ENCODE peak calls at places on chromosomes 2 and 18, in seven cellular contexts. W, N, V, I, M, B and P are unnamed samples. For H3K9me3 and H3K27me3, the result is how much of the 10 kb centered on the place peaks cover.

GRCh38 chr2:145412155-145412554 is 892.2 kb upstream of the ZEB2 start:
- DNase-seq in B (no peak), N (no peak), I (no peak), V (no peak), M (no peak), W (no peak), P (no peak)

GRCh38 chr2:118502106-118502505 is 345.3 kb downstream of the EN1 start:
- DNase-seq in B (no peak), I (no peak), W (no peak), V (no peak), N (no peak), M (no peak), P (no peak)

GRCh38 chr2:14756981-14757657 is 124.6 kb downstream of the LRATD1 start:
- DNase-seq in I (no peak), V (peak), M (peak), B (no peak), N (no peak), W (no peak), P (peak)

GRCh38 chr2:206084468-206084869 is 1.5 kb downstream of the INO80D start:
- DNase-seq in N (peak), M (peak), B (peak), W (peak), I (peak), V (peak), P (peak)

GRCh38 chr18:58670561-58671121 is 624 bp upstream of the MALT1 start:
- DNase-seq in M (peak), W (no peak), I (no peak), B (peak), N (no peak), V (no peak), P (no peak)

GRCh38 chr2:70978388-70979357 is at the start of gene ANKRD53:
- DNase-seq in B (peak), W (no peak), I (peak), N (no peak), V (peak), M (no peak), P (no peak)

GRCh38 chr2:66839551-66840320 is 404.8 kb downstream of the MEIS1 start:
- DNase-seq in N (no peak), I (no peak), W (no peak), B (no peak), V (no peak), M (peak), P (peak)

GRCh38 chr2:201126308-201127127 is 10.6 kb downstream of the CFLAR start:
- DNase-seq in N (no peak), I (no peak), M (peak), W (no peak), B (no peak), V (no peak), P (no peak)

GRCh38 chr2:224957540-224958465 is 84.5 kb downstream of the DOCK10 start:
- DNase-seq in W (no peak), B (no peak), N (no peak), M (no peak), V (no peak), I (no peak), P (no peak)

GRCh38 chr2:67524236-67524635 is 127.1 kb downstream of the ETAA1 start:
- DNase-seq in W (no peak), M (no peak), V (no peak), I (no peak), B (no peak), N (no peak), P (no peak)

GRCh38 chr18:38464024-38464423 is 898.4 kb upstream of the CELF4 start:
- DNase-seq in I (no peak), N (no peak), V (no peak), W (no peak), B (no peak), M (no peak), P (no peak)
- H3K9me3 ChIP-seq in I (under half), N (under half), V (under half), W (under half), B (under half), M (under half), P (under half)

GRCh38 chr2:62462211-62462610 is 43.8 kb downstream of the TMEM17 start:
- DNase-seq in B (no peak), V (no peak), W (no peak), M (no peak), I (no peak), N (no peak), P (no peak)
- H3K27me3 ChIP-seq in B (under half), V (under half), W (under half), M (under half), I (under half), N (under half), P (under half)

GRCh38 chr2:240527153-240527750 is 30.5 kb downstream of the ANKMY1 start:
- DNase-seq in I (no peak), V (no peak), M (no peak), W (no peak), N (no peak), B (no peak), P (no peak)
- H3K9me3 ChIP-seq in I (under half), V (under half), M (under half), W (under half), N (under half), B (under half), P (under half)

GRCh38 chr2:86434290-86434689 is 6.9 kb upstream of the KDM3A start:
- DNase-seq in W (no peak), V (no peak), B (no peak), I (no peak), M (no peak), N (no peak), P (no peak)
- H3K27me3 ChIP-seq in W (under half), V (under half), B (under half), I (under half), M (under half), N (under half), P (under half)